ENCODE peak calls at places on chromosomes 3 and 15, in seven cellular contexts. Y is NCI-H460; R is COR-L47; A is stimulated activated CD4-positive, alpha-beta T cell treated with anti-CD3 and anti-CD28 coated beads, Interleukin-4, amount 100 ng/mL, for 4 hours; S is left cardiac atrium; T is non-pigmented ciliary epithelial cell; U is activated CD8-positive, alpha-beta memory T cell treated with anti-CD3 and anti-CD28 coated beads, Interleukin-2, amount 10 ng/mL, durations not matched to agents 7 days and 5 days. L is an unnamed sample.

GRCh38 chr3:65334045-65334665 is 646.4 kb upstream of the ADAMTS9 start:
- DNase-seq in Y (no peak), R (no peak), A (no peak), S (no peak), T (no peak), U (no peak), L (no peak)

GRCh38 chr15:71784719-71785118 is 25.6 kb upstream of the NR2E3 start:
- DNase-seq in Y (no peak), R (no peak), A (peak; percentile 10), S (no peak), T (no peak), U (no peak), L (no peak)

GRCh38 chr3:34157491-34157890 is 359.1 kb downstream of the PDCD6IP start:
- DNase-seq in Y (no peak), R (no peak), A (no peak), S (no peak), T (no peak), U (no peak), L (no peak)

GRCh38 chr15:45921376-45921775 is 286.5 kb downstream of the SQOR start:
- DNase-seq in Y (no peak), R (no peak), A (no peak), S (no peak), T (no peak), U (no peak), L (no peak)

GRCh38 chr15:90075420-90076289 is 26.6 kb downstream of the IDH2 start:
- DNase-seq in Y (no peak), R (no peak), A (no peak), S (no peak), T (no peak), U (no peak), L (no peak)

GRCh38 chr3:160098261-160098908 is 109.8 kb downstream of the IL12A start:
- DNase-seq in Y (no peak), R (no peak), A (no peak), S (no peak), T (no peak), U (no peak), L (no peak)

GRCh38 chr15:60299452-60300047 is 98.2 kb downstream of the ANXA2 start:
- DNase-seq in Y (no peak), R (peak; percentile 97), A (no peak), S (peak; percentile 37), T (no peak), U (no peak), L (peak; percentile 93)

GRCh38 chr3:64945171-64945684 is 257.4 kb upstream of the ADAMTS9 start:
- DNase-seq in Y (no peak), R (no peak), A (no peak), S (no peak), T (no peak), U (no peak), L (no peak)

GRCh38 chr3:179148446-179149238 is 485 bp downstream of the PIK3CA start:
- DNase-seq in Y (no peak), R (peak; percentile 75), A (peak; percentile 52), S (peak; percentile 60), T (no peak), U (peak; percentile 63), L (peak; percentile 80)

GRCh38 chr3:11236588-11237461 is 35.4 kb upstream of the ATG7 start:
- DNase-seq in Y (peak; percentile 44), R (peak; percentile 51), A (peak; percentile 75), S (peak; percentile 58), T (no peak), U (peak; percentile 84), L (peak; percentile 73)

GRCh38 chr15:48493763-48494225 is 151.7 kb downstream of the FBN1 start:
- DNase-seq in Y (no peak), R (no peak), A (no peak), S (no peak), T (no peak), U (no peak), L (no peak)

L was measured in NCI-H146.